ENCODE peak calls at places on chromosome 18, in seven cellular contexts. D is anterior cingulate cortex; Z is GM10248; X is bronchial epithelial cell; N is activated CD8-positive, alpha-beta memory T cell treated with anti-CD3 and anti-CD28 coated beads, Interleukin-2, amount 10 ng/mL, durations not matched to agents 7 days and 5 days; P is activated T-cell treated with anti-CD3 and anti-CD28 coated beads for 4 hours; J is CD4-positive, alpha-beta memory T cell. M is an unnamed sample.

GRCh38 chr18:22687892-22688680 is 245.0 kb upstream of the RBBP8 start:
- DNase-seq in D (no peak), Z (no peak), X (no peak), N (no peak), P (no peak), J (no peak), M (no peak)

GRCh38 chr18:79637181-79637920 is 42.3 kb upstream of the CTDP1 start:
- DNase-seq in D (no peak), Z (no peak), X (no peak), N (peak; percentile 23), P (no peak), J (no peak), M (no peak)

GRCh38 chr18:61896767-61897166 is 4.0 kb upstream of the RNF152 start:
- DNase-seq in D (no peak), Z (no peak), X (peak; percentile 95), N (no peak), P (no peak), J (no peak), M (no peak)

GRCh38 chr18:61687317-61687716 is 205.5 kb downstream of the RNF152 start:
- DNase-seq in D (no peak), Z (no peak), X (no peak), N (no peak), P (no peak), J (no peak), M (no peak)

GRCh38 chr18:45724591-45724990 is 610 bp downstream of the SLC14A1 start:
- DNase-seq in D (no peak), Z (no peak), X (no peak), N (no peak), P (no peak), J (no peak), M (no peak)

GRCh38 chr18:22466608-22467390 is 49.1 kb upstream of the CTAGE1 start:
- DNase-seq in D (no peak), Z (no peak), X (peak; percentile 98), N (no peak), P (no peak), J (no peak), M (no peak)

GRCh38 chr18:79533146-79533545 is 137.4 kb downstream of the NFATC1 start:
- DNase-seq in D (no peak), Z (no peak), X (no peak), N (no peak), P (no peak), J (no peak), M (no peak)

GRCh38 chr18:53752968-53753367 is 471.5 kb downstream of the MBD2 start:
- DNase-seq in D (no peak), Z (no peak), X (no peak), N (no peak), P (no peak), J (no peak), M (no peak)